ENCODE peak calls at places on chromosomes 3 and 15, in seven cellular contexts. One of them, this sample, is unnamed.

GRCh38 chr15:41946970-41947369 is 25.4 kb downstream of the EHD4 start:
- DNase-seq in DMS53: no peak
- DNase-seq in stromal cell of bone marrow: no peak
- DNase-seq in occipital lobe: no peak
- DNase-seq in upper lobe of right lung: no peak
- DNase-seq in HuH-7.5: no peak
- DNase-seq in stimulated activated CD4-positive, alpha-beta T cell treated with anti-CD3 and anti-CD28 coated beads, Interleukin-2, amount 100 ng/mL, for 24 hours: no peak
- DNase-seq in this sample: no peak

GRCh38 chr3:13016083-13016725 is 57.0 kb downstream of the IQSEC1 start:
- DNase-seq in DMS53: no peak
- DNase-seq in stromal cell of bone marrow: no peak
- DNase-seq in occipital lobe: no peak
- DNase-seq in upper lobe of right lung: peak; percentile 81
- DNase-seq in HuH-7.5: no peak
- DNase-seq in stimulated activated CD4-positive, alpha-beta T cell treated with anti-CD3 and anti-CD28 coated beads, Interleukin-2, amount 100 ng/mL, for 24 hours: peak; percentile 59
- DNase-seq in this sample: peak; percentile 54

GRCh38 chr3:127214990-127215389 is 22.1 kb downstream of the PRR23E start:
- DNase-seq in DMS53: no peak
- DNase-seq in stromal cell of bone marrow: no peak
- DNase-seq in occipital lobe: no peak
- DNase-seq in upper lobe of right lung: no peak
- DNase-seq in HuH-7.5: no peak
- DNase-seq in stimulated activated CD4-positive, alpha-beta T cell treated with anti-CD3 and anti-CD28 coated beads, Interleukin-2, amount 100 ng/mL, for 24 hours: no peak
- DNase-seq in this sample: no peak

GRCh38 chr3:126118591-126118990 is 34.7 kb upstream of the SLC41A3 start:
- DNase-seq in DMS53: no peak
- DNase-seq in stromal cell of bone marrow: no peak
- DNase-seq in occipital lobe: no peak
- DNase-seq in upper lobe of right lung: peak; percentile 46
- DNase-seq in HuH-7.5: no peak
- DNase-seq in stimulated activated CD4-positive, alpha-beta T cell treated with anti-CD3 and anti-CD28 coated beads, Interleukin-2, amount 100 ng/mL, for 24 hours: no peak
- DNase-seq in this sample: no peak

GRCh38 chr15:69554321-69554961 is 101.8 kb downstream of the RPLP1 start:
- DNase-seq in DMS53: peak; percentile 95
- DNase-seq in stromal cell of bone marrow: no peak
- DNase-seq in occipital lobe: peak; percentile 22
- DNase-seq in upper lobe of right lung: no peak
- DNase-seq in HuH-7.5: no peak
- DNase-seq in stimulated activated CD4-positive, alpha-beta T cell treated with anti-CD3 and anti-CD28 coated beads, Interleukin-2, amount 100 ng/mL, for 24 hours: no peak
- DNase-seq in this sample: peak; percentile 94

GRCh38 chr3:119918992-119919933 is 137.4 kb downstream of the NR1I2 start:
- DNase-seq in DMS53: peak; percentile 1
- DNase-seq in stromal cell of bone marrow: no peak
- DNase-seq in occipital lobe: no peak
- DNase-seq in upper lobe of right lung: no peak
- DNase-seq in HuH-7.5: no peak
- DNase-seq in stimulated activated CD4-positive, alpha-beta T cell treated with anti-CD3 and anti-CD28 coated beads, Interleukin-2, amount 100 ng/mL, for 24 hours: no peak
- DNase-seq in this sample: no peak

GRCh38 chr15:56537881-56538280 is 72.9 kb upstream of the MNS1 start:
- DNase-seq in DMS53: peak; percentile 1
- DNase-seq in stromal cell of bone marrow: no peak
- DNase-seq in occipital lobe: no peak
- DNase-seq in upper lobe of right lung: peak; percentile 57
- DNase-seq in HuH-7.5: no peak
- DNase-seq in stimulated activated CD4-positive, alpha-beta T cell treated with anti-CD3 and anti-CD28 coated beads, Interleukin-2, amount 100 ng/mL, for 24 hours: peak; percentile 4
- DNase-seq in this sample: no peak

GRCh38 chr3:124722589-124722988 is 7.7 kb upstream of the UMPS start:
- DNase-seq in DMS53: no peak
- DNase-seq in stromal cell of bone marrow: no peak
- DNase-seq in occipital lobe: no peak
- DNase-seq in upper lobe of right lung: no peak
- DNase-seq in HuH-7.5: no peak
- DNase-seq in stimulated activated CD4-positive, alpha-beta T cell treated with anti-CD3 and anti-CD28 coated beads, Interleukin-2, amount 100 ng/mL, for 24 hours: no peak
- DNase-seq in this sample: no peak

GRCh38 chr3:193831495-193832455 is 238.8 kb downstream of the OPA1 start:
- DNase-seq in DMS53: no peak
- DNase-seq in stromal cell of bone marrow: no peak
- DNase-seq in occipital lobe: peak; percentile 42
- DNase-seq in upper lobe of right lung: no peak
- DNase-seq in HuH-7.5: no peak
- DNase-seq in stimulated activated CD4-positive, alpha-beta T cell treated with anti-CD3 and anti-CD28 coated beads, Interleukin-2, amount 100 ng/mL, for 24 hours: no peak
- DNase-seq in this sample: peak; percentile 51

GRCh38 chr15:92877000-92877399 is 23.1 kb upstream of the CHD2 start:
- DNase-seq in DMS53: no peak
- DNase-seq in stromal cell of bone marrow: no peak
- DNase-seq in occipital lobe: no peak
- DNase-seq in upper lobe of right lung: no peak
- DNase-seq in HuH-7.5: no peak
- DNase-seq in stimulated activated CD4-positive, alpha-beta T cell treated with anti-CD3 and anti-CD28 coated beads, Interleukin-2, amount 100 ng/mL, for 24 hours: no peak
- DNase-seq in this sample: no peak

GRCh38 chr3:42711491-42712343 is 9.1 kb upstream of the HHATL start:
- DNase-seq in DMS53: no peak
- DNase-seq in stromal cell of bone marrow: no peak
- DNase-seq in occipital lobe: no peak
- DNase-seq in upper lobe of right lung: peak; percentile 36
- DNase-seq in HuH-7.5: no peak
- DNase-seq in stimulated activated CD4-positive, alpha-beta T cell treated with anti-CD3 and anti-CD28 coated beads, Interleukin-2, amount 100 ng/mL, for 24 hours: no peak
- DNase-seq in this sample: no peak

GRCh38 chr15:90583471-90584252 is 53.9 kb downstream of the CRTC3 start:
- DNase-seq in DMS53: no peak
- DNase-seq in stromal cell of bone marrow: no peak
- DNase-seq in occipital lobe: peak; percentile 37
- DNase-seq in upper lobe of right lung: no peak
- DNase-seq in HuH-7.5: no peak
- DNase-seq in stimulated activated CD4-positive, alpha-beta T cell treated with anti-CD3 and anti-CD28 coated beads, Interleukin-2, amount 100 ng/mL, for 24 hours: no peak
- DNase-seq in this sample: peak; percentile 34

GRCh38 chr3:53518495-53518981 is 24.1 kb downstream of the CACNA1D start:
- DNase-seq in DMS53: peak; percentile 3
- DNase-seq in stromal cell of bone marrow: no peak
- DNase-seq in occipital lobe: no peak
- DNase-seq in upper lobe of right lung: no peak
- DNase-seq in HuH-7.5: no peak
- DNase-seq in stimulated activated CD4-positive, alpha-beta T cell treated with anti-CD3 and anti-CD28 coated beads, Interleukin-2, amount 100 ng/mL, for 24 hours: no peak
- DNase-seq in this sample: no peak

GRCh38 chr3:102090646-102091045 is 241.3 kb downstream of the NFKBIZ start:
- DNase-seq in DMS53: no peak
- DNase-seq in stromal cell of bone marrow: no peak
- DNase-seq in occipital lobe: no peak
- DNase-seq in upper lobe of right lung: no peak
- DNase-seq in HuH-7.5: no peak
- DNase-seq in stimulated activated CD4-positive, alpha-beta T cell treated with anti-CD3 and anti-CD28 coated beads, Interleukin-2, amount 100 ng/mL, for 24 hours: no peak
- DNase-seq in this sample: no peak

GRCh38 chr3:4303187-4304123 is at the start of gene SETMAR:
- DNase-seq in DMS53: peak; percentile 82
- DNase-seq in stromal cell of bone marrow: peak; percentile 80
- DNase-seq in occipital lobe: peak; percentile 84
- DNase-seq in upper lobe of right lung: peak; percentile 93
- DNase-seq in HuH-7.5: peak; percentile 90
- DNase-seq in stimulated activated CD4-positive, alpha-beta T cell treated with anti-CD3 and anti-CD28 coated beads, Interleukin-2, amount 100 ng/mL, for 24 hours: peak; percentile 88
- DNase-seq in this sample: peak; percentile 90

GRCh38 chr3:9028134-9028533 is 64.9 kb upstream of the RAD18 start:
- DNase-seq in DMS53: no peak
- DNase-seq in stromal cell of bone marrow: peak; percentile 26
- DNase-seq in occipital lobe: peak; percentile 71
- DNase-seq in upper lobe of right lung: peak; percentile 91
- DNase-seq in HuH-7.5: no peak
- DNase-seq in stimulated activated CD4-positive, alpha-beta T cell treated with anti-CD3 and anti-CD28 coated beads, Interleukin-2, amount 100 ng/mL, for 24 hours: no peak
- DNase-seq in this sample: no peak

GRCh38 chr3:170542704-170543103 is 43.2 kb downstream of the SLC7A14 start:
- DNase-seq in DMS53: no peak
- DNase-seq in stromal cell of bone marrow: no peak
- DNase-seq in occipital lobe: no peak
- DNase-seq in upper lobe of right lung: no peak
- DNase-seq in HuH-7.5: no peak
- DNase-seq in stimulated activated CD4-positive, alpha-beta T cell treated with anti-CD3 and anti-CD28 coated beads, Interleukin-2, amount 100 ng/mL, for 24 hours: no peak
- DNase-seq in this sample: no peak

GRCh38 chr15:89630974-89631901 is 24.0 kb downstream of the KIF7 start:
- DNase-seq in DMS53: no peak
- DNase-seq in stromal cell of bone marrow: no peak
- DNase-seq in occipital lobe: no peak
- DNase-seq in upper lobe of right lung: no peak
- DNase-seq in HuH-7.5: peak; percentile 6
- DNase-seq in stimulated activated CD4-positive, alpha-beta T cell treated with anti-CD3 and anti-CD28 coated beads, Interleukin-2, amount 100 ng/mL, for 24 hours: no peak
- DNase-seq in this sample: no peak

GRCh38 chr3:194781617-194782016 is 95.9 kb downstream of the FAM43A start:
- DNase-seq in DMS53: no peak
- DNase-seq in stromal cell of bone marrow: no peak
- DNase-seq in occipital lobe: no peak
- DNase-seq in upper lobe of right lung: no peak
- DNase-seq in HuH-7.5: no peak
- DNase-seq in stimulated activated CD4-positive, alpha-beta T cell treated with anti-CD3 and anti-CD28 coated beads, Interleukin-2, amount 100 ng/mL, for 24 hours: no peak
- DNase-seq in this sample: peak; percentile 73

GRCh38 chr3:126540342-126540849 is 16.4 kb downstream of the CHST13 start:
- DNase-seq in DMS53: peak; percentile 55
- DNase-seq in stromal cell of bone marrow: peak; percentile 92
- DNase-seq in occipital lobe: no peak
- DNase-seq in upper lobe of right lung: peak; percentile 59
- DNase-seq in HuH-7.5: no peak
- DNase-seq in stimulated activated CD4-positive, alpha-beta T cell treated with anti-CD3 and anti-CD28 coated beads, Interleukin-2, amount 100 ng/mL, for 24 hours: no peak
- DNase-seq in this sample: no peak

GRCh38 chr15:35181538-35181937 is 96.4 kb upstream of the NANOGP8 start:
- DNase-seq in DMS53: peak; percentile 1
- DNase-seq in stromal cell of bone marrow: peak; percentile 22
- DNase-seq in occipital lobe: no peak
- DNase-seq in upper lobe of right lung: no peak
- DNase-seq in HuH-7.5: no peak
- DNase-seq in stimulated activated CD4-positive, alpha-beta T cell treated with anti-CD3 and anti-CD28 coated beads, Interleukin-2, amount 100 ng/mL, for 24 hours: no peak
- DNase-seq in this sample: peak; percentile 67

GRCh38 chr15:96115642-96116041 is 214.9 kb upstream of the NR2F2 start:
- DNase-seq in DMS53: no peak
- DNase-seq in stromal cell of bone marrow: no peak
- DNase-seq in occipital lobe: no peak
- DNase-seq in upper lobe of right lung: no peak
- DNase-seq in HuH-7.5: no peak
- DNase-seq in stimulated activated CD4-positive, alpha-beta T cell treated with anti-CD3 and anti-CD28 coated beads, Interleukin-2, amount 100 ng/mL, for 24 hours: no peak
- DNase-seq in this sample: no peak

GRCh38 chr15:83063555-83063954 is 3.5 kb downstream of the BTBD1 start:
- DNase-seq in DMS53: no peak
- DNase-seq in stromal cell of bone marrow: no peak
- DNase-seq in occipital lobe: no peak
- DNase-seq in upper lobe of right lung: no peak
- DNase-seq in HuH-7.5: no peak
- DNase-seq in stimulated activated CD4-positive, alpha-beta T cell treated with anti-CD3 and anti-CD28 coated beads, Interleukin-2, amount 100 ng/mL, for 24 hours: no peak
- DNase-seq in this sample: no peak

GRCh38 chr3:161213644-161214043 is 7.5 kb upstream of the NMD3 start:
- DNase-seq in DMS53: no peak
- DNase-seq in stromal cell of bone marrow: no peak
- DNase-seq in occipital lobe: no peak
- DNase-seq in upper lobe of right lung: no peak
- DNase-seq in HuH-7.5: no peak
- DNase-seq in stimulated activated CD4-positive, alpha-beta T cell treated with anti-CD3 and anti-CD28 coated beads, Interleukin-2, amount 100 ng/mL, for 24 hours: no peak
- DNase-seq in this sample: no peak

GRCh38 chr3:46979958-46980497 is 562 bp downstream of the NBEAL2 start:
- DNase-seq in DMS53: peak; percentile 57
- DNase-seq in stromal cell of bone marrow: no peak
- DNase-seq in occipital lobe: no peak
- DNase-seq in upper lobe of right lung: peak; percentile 75
- DNase-seq in HuH-7.5: no peak
- DNase-seq in stimulated activated CD4-positive, alpha-beta T cell treated with anti-CD3 and anti-CD28 coated beads, Interleukin-2, amount 100 ng/mL, for 24 hours: peak; percentile 39
- DNase-seq in this sample: peak; percentile 67

GRCh38 chr3:129616713-129617112 is 10.2 kb upstream of the PLXND1 start:
- DNase-seq in DMS53: no peak
- DNase-seq in stromal cell of bone marrow: no peak
- DNase-seq in occipital lobe: no peak
- DNase-seq in upper lobe of right lung: no peak
- DNase-seq in HuH-7.5: no peak
- DNase-seq in stimulated activated CD4-positive, alpha-beta T cell treated with anti-CD3 and anti-CD28 coated beads, Interleukin-2, amount 100 ng/mL, for 24 hours: no peak
- DNase-seq in this sample: no peak

GRCh38 chr3:173826901-173827609 is 429.5 kb downstream of the NLGN1 start:
- DNase-seq in DMS53: no peak
- DNase-seq in stromal cell of bone marrow: no peak
- DNase-seq in occipital lobe: no peak
- DNase-seq in upper lobe of right lung: no peak
- DNase-seq in HuH-7.5: no peak
- DNase-seq in stimulated activated CD4-positive, alpha-beta T cell treated with anti-CD3 and anti-CD28 coated beads, Interleukin-2, amount 100 ng/mL, for 24 hours: no peak
- DNase-seq in this sample: no peak